ENCODE peak calls at places on chromosomes 3 and 15, in nine cellular contexts. One of them, this sample, is unnamed. For H3K4me1, the result is how much of the 10 kb centered on the place peaks cover.

GRCh38 chr15:64905119-64905831 is 6.4 kb upstream of the ANKDD1A start:
- DNase-seq in right cardiac atrium: peak
- DNase-seq in ovary: peak
- DNase-seq in mucosa of descending colon: peak
- DNase-seq in CD8-positive, alpha-beta T cell: peak
- DNase-seq in CD8-positive, alpha-beta memory T cell: peak
- DNase-seq in neuronal stem cell: peak
- DNase-seq in heart left ventricle: peak
- DNase-seq in tibial nerve: peak
- DNase-seq in this sample: peak

GRCh38 chr15:99371180-99372103 is 120.2 kb downstream of the LRRC28 start:
- DNase-seq in ovary: no peak
- DNase-seq in CD8-positive, alpha-beta memory T cell: no peak
- DNase-seq in neuronal stem cell: no peak
- DNase-seq in heart left ventricle: no peak
- DNase-seq in mucosa of descending colon: no peak
- DNase-seq in CD8-positive, alpha-beta T cell: no peak
- DNase-seq in tibial nerve: no peak
- DNase-seq in right cardiac atrium: no peak
- DNase-seq in this sample: no peak

GRCh38 chr3:147921044-147921443 is 511.9 kb downstream of the ZIC1 start:
- DNase-seq in CD8-positive, alpha-beta memory T cell: no peak
- DNase-seq in neuronal stem cell: no peak
- DNase-seq in CD8-positive, alpha-beta T cell: no peak
- DNase-seq in right cardiac atrium: no peak
- DNase-seq in mucosa of descending colon: no peak
- DNase-seq in ovary: no peak
- DNase-seq in heart left ventricle: no peak
- DNase-seq in tibial nerve: no peak
- DNase-seq in this sample: no peak

GRCh38 chr15:95210436-95210981 is 979.1 kb downstream of the MCTP2 start:
- DNase-seq in mucosa of descending colon: no peak
- DNase-seq in right cardiac atrium: no peak
- DNase-seq in heart left ventricle: no peak
- DNase-seq in CD8-positive, alpha-beta T cell: no peak
- DNase-seq in tibial nerve: no peak
- DNase-seq in ovary: no peak
- DNase-seq in CD8-positive, alpha-beta memory T cell: no peak
- DNase-seq in neuronal stem cell: no peak
- DNase-seq in this sample: no peak

GRCh38 chr3:182294256-182294655 is 499.0 kb upstream of the ATP11B start:
- DNase-seq in heart left ventricle: no peak
- DNase-seq in ovary: no peak
- DNase-seq in CD8-positive, alpha-beta T cell: no peak
- DNase-seq in CD8-positive, alpha-beta memory T cell: no peak
- DNase-seq in right cardiac atrium: no peak
- DNase-seq in neuronal stem cell: no peak
- DNase-seq in mucosa of descending colon: no peak
- DNase-seq in tibial nerve: no peak
- DNase-seq in this sample: no peak

GRCh38 chr3:12353796-12354505 is 65.1 kb downstream of the PPARG start:
- DNase-seq in mucosa of descending colon: no peak
- DNase-seq in CD8-positive, alpha-beta memory T cell: no peak
- DNase-seq in heart left ventricle: no peak
- DNase-seq in ovary: no peak
- DNase-seq in CD8-positive, alpha-beta T cell: no peak
- DNase-seq in neuronal stem cell: no peak
- DNase-seq in tibial nerve: no peak
- DNase-seq in right cardiac atrium: no peak
- DNase-seq in this sample: no peak

GRCh38 chr3:195245531-195245951 is 25.4 kb downstream of the XXYLT1 start:
- DNase-seq in right cardiac atrium: peak
- DNase-seq in mucosa of descending colon: no peak
- DNase-seq in CD8-positive, alpha-beta T cell: peak
- DNase-seq in neuronal stem cell: no peak
- DNase-seq in ovary: no peak
- DNase-seq in CD8-positive, alpha-beta memory T cell: no peak
- DNase-seq in tibial nerve: no peak
- DNase-seq in heart left ventricle: no peak
- DNase-seq in this sample: peak

GRCh38 chr3:42780892-42781700 is 8.0 kb upstream of the CCDC13 start:
- DNase-seq in tibial nerve: no peak
- DNase-seq in CD8-positive, alpha-beta T cell: no peak
- DNase-seq in neuronal stem cell: peak
- DNase-seq in ovary: no peak
- DNase-seq in CD8-positive, alpha-beta memory T cell: no peak
- DNase-seq in mucosa of descending colon: peak
- DNase-seq in right cardiac atrium: no peak
- DNase-seq in heart left ventricle: no peak
- DNase-seq in this sample: no peak

GRCh38 chr3:175146258-175146657 is 287.1 kb downstream of the NAALADL2 start:
- DNase-seq in heart left ventricle: no peak
- DNase-seq in neuronal stem cell: no peak
- DNase-seq in CD8-positive, alpha-beta memory T cell: no peak
- DNase-seq in ovary: no peak
- DNase-seq in right cardiac atrium: no peak
- DNase-seq in CD8-positive, alpha-beta T cell: no peak
- DNase-seq in mucosa of descending colon: no peak
- DNase-seq in tibial nerve: no peak
- DNase-seq in this sample: no peak

GRCh38 chr3:126266291-126266840 is 86.0 kb upstream of the ALDH1L1 start:
- DNase-seq in ovary: peak
- DNase-seq in tibial nerve: peak
- DNase-seq in heart left ventricle: peak
- DNase-seq in CD8-positive, alpha-beta T cell: no peak
- DNase-seq in CD8-positive, alpha-beta memory T cell: no peak
- DNase-seq in mucosa of descending colon: no peak
- DNase-seq in neuronal stem cell: no peak
- DNase-seq in right cardiac atrium: peak
- DNase-seq in this sample: peak

GRCh38 chr3:184320099-184320445 is 5.7 kb downstream of the EIF4G1 start:
- DNase-seq in CD8-positive, alpha-beta memory T cell: no peak
- DNase-seq in mucosa of descending colon: peak
- DNase-seq in heart left ventricle: peak
- DNase-seq in tibial nerve: peak
- DNase-seq in CD8-positive, alpha-beta T cell: no peak
- DNase-seq in neuronal stem cell: no peak
- DNase-seq in ovary: peak
- DNase-seq in right cardiac atrium: peak
- DNase-seq in this sample: peak

GRCh38 chr15:101651753-101652097 is 456 bp downstream of the TM2D3 start:
- DNase-seq in CD8-positive, alpha-beta T cell: no peak
- DNase-seq in CD8-positive, alpha-beta memory T cell: no peak
- DNase-seq in mucosa of descending colon: peak
- DNase-seq in heart left ventricle: peak
- DNase-seq in right cardiac atrium: no peak
- DNase-seq in ovary: no peak
- DNase-seq in neuronal stem cell: no peak
- DNase-seq in tibial nerve: no peak
- DNase-seq in this sample: peak

GRCh38 chr3:13115991-13116390 is 42.8 kb upstream of the IQSEC1 start:
- DNase-seq in mucosa of descending colon: no peak
- DNase-seq in heart left ventricle: no peak
- DNase-seq in tibial nerve: no peak
- DNase-seq in CD8-positive, alpha-beta T cell: no peak
- DNase-seq in neuronal stem cell: no peak
- DNase-seq in CD8-positive, alpha-beta memory T cell: no peak
- DNase-seq in ovary: no peak
- DNase-seq in right cardiac atrium: peak
- DNase-seq in this sample: no peak

GRCh38 chr3:136818191-136818850 is 605 bp upstream of the SLC35G2 start:
- DNase-seq in mucosa of descending colon: no peak
- DNase-seq in CD8-positive, alpha-beta T cell: no peak
- DNase-seq in CD8-positive, alpha-beta memory T cell: peak
- DNase-seq in neuronal stem cell: peak
- DNase-seq in right cardiac atrium: peak
- DNase-seq in heart left ventricle: peak
- DNase-seq in tibial nerve: no peak
- DNase-seq in ovary: peak
- DNase-seq in this sample: no peak

GRCh38 chr3:57228734-57229505 is 1.4 kb downstream of the APPL1 start:
- DNase-seq in heart left ventricle: no peak
- DNase-seq in neuronal stem cell: no peak
- DNase-seq in tibial nerve: no peak
- DNase-seq in ovary: no peak
- DNase-seq in CD8-positive, alpha-beta memory T cell: no peak
- DNase-seq in CD8-positive, alpha-beta T cell: no peak
- DNase-seq in right cardiac atrium: no peak
- DNase-seq in mucosa of descending colon: peak
- DNase-seq in this sample: no peak

GRCh38 chr15:42002333-42002732 is 18.5 kb downstream of the PLA2G4E start:
- DNase-seq in ovary: no peak
- DNase-seq in right cardiac atrium: no peak
- DNase-seq in CD8-positive, alpha-beta memory T cell: no peak
- DNase-seq in tibial nerve: no peak
- DNase-seq in neuronal stem cell: no peak
- DNase-seq in heart left ventricle: no peak
- DNase-seq in mucosa of descending colon: no peak
- DNase-seq in CD8-positive, alpha-beta T cell: no peak
- DNase-seq in this sample: peak
- H3K4me3 ChIP-seq in ovary: no peak
- H3K4me3 ChIP-seq in right cardiac atrium: no peak
- H3K4me3 ChIP-seq in CD8-positive, alpha-beta memory T cell: no peak
- H3K4me3 ChIP-seq in tibial nerve: no peak
- H3K4me3 ChIP-seq in neuronal stem cell: peak
- H3K4me3 ChIP-seq in heart left ventricle: no peak
- H3K4me3 ChIP-seq in mucosa of descending colon: no peak
- H3K4me3 ChIP-seq in CD8-positive, alpha-beta T cell: no peak
- H3K4me3 ChIP-seq in this sample: no peak

GRCh38 chr3:151225040-151225975 is 22.3 kb upstream of the GPR171 start:
- DNase-seq in CD8-positive, alpha-beta memory T cell: no peak
- DNase-seq in heart left ventricle: no peak
- DNase-seq in mucosa of descending colon: no peak
- DNase-seq in CD8-positive, alpha-beta T cell: no peak
- DNase-seq in tibial nerve: no peak
- DNase-seq in neuronal stem cell: no peak
- DNase-seq in right cardiac atrium: no peak
- DNase-seq in ovary: no peak
- DNase-seq in this sample: no peak
- H3K4me1 ChIP-seq in CD8-positive, alpha-beta memory T cell: under half
- H3K4me1 ChIP-seq in heart left ventricle: under half
- H3K4me1 ChIP-seq in mucosa of descending colon: under half
- H3K4me1 ChIP-seq in CD8-positive, alpha-beta T cell: under half
- H3K4me1 ChIP-seq in tibial nerve: under half
- H3K4me1 ChIP-seq in neuronal stem cell: under half
- H3K4me1 ChIP-seq in right cardiac atrium: under half
- H3K4me1 ChIP-seq in ovary: under half
- H3K4me1 ChIP-seq in this sample: under half

GRCh38 chr3:14126017-14126902 is 1.4 kb downstream of the TMEM43 start:
- DNase-seq in right cardiac atrium: peak
- DNase-seq in mucosa of descending colon: no peak
- DNase-seq in CD8-positive, alpha-beta T cell: peak
- DNase-seq in ovary: no peak
- DNase-seq in CD8-positive, alpha-beta memory T cell: no peak
- DNase-seq in heart left ventricle: no peak
- DNase-seq in tibial nerve: no peak
- DNase-seq in neuronal stem cell: no peak
- DNase-seq in this sample: no peak

GRCh38 chr3:14127516-14128161 is 2.8 kb downstream of the TMEM43 start:
- DNase-seq in tibial nerve: no peak
- DNase-seq in CD8-positive, alpha-beta memory T cell: no peak
- DNase-seq in mucosa of descending colon: no peak
- DNase-seq in right cardiac atrium: no peak
- DNase-seq in ovary: no peak
- DNase-seq in heart left ventricle: no peak
- DNase-seq in CD8-positive, alpha-beta T cell: peak
- DNase-seq in neuronal stem cell: no peak
- DNase-seq in this sample: no peak

GRCh38 chr3:14128724-14129123 is 3.9 kb downstream of the TMEM43 start:
- DNase-seq in mucosa of descending colon: no peak
- DNase-seq in heart left ventricle: no peak
- DNase-seq in right cardiac atrium: no peak
- DNase-seq in tibial nerve: no peak
- DNase-seq in neuronal stem cell: no peak
- DNase-seq in CD8-positive, alpha-beta T cell: no peak
- DNase-seq in ovary: no peak
- DNase-seq in CD8-positive, alpha-beta memory T cell: no peak
- DNase-seq in this sample: no peak

GRCh38 chr3:14125193-14126016 is 553 bp downstream of the TMEM43 start:
- DNase-seq in ovary: peak
- DNase-seq in neuronal stem cell: peak
- DNase-seq in tibial nerve: no peak
- DNase-seq in mucosa of descending colon: peak
- DNase-seq in right cardiac atrium: peak
- DNase-seq in CD8-positive, alpha-beta memory T cell: peak
- DNase-seq in heart left ventricle: peak
- DNase-seq in CD8-positive, alpha-beta T cell: peak
- DNase-seq in this sample: peak

GRCh38 chr3:14127106-14127505 is 2.3 kb downstream of the TMEM43 start:
- DNase-seq in right cardiac atrium: no peak
- DNase-seq in CD8-positive, alpha-beta T cell: no peak
- DNase-seq in tibial nerve: no peak
- DNase-seq in mucosa of descending colon: no peak
- DNase-seq in ovary: no peak
- DNase-seq in heart left ventricle: no peak
- DNase-seq in neuronal stem cell: no peak
- DNase-seq in CD8-positive, alpha-beta memory T cell: no peak
- DNase-seq in this sample: peak
- H3K4me3 ChIP-seq in right cardiac atrium: no peak
- H3K4me3 ChIP-seq in CD8-positive, alpha-beta T cell: no peak
- H3K4me3 ChIP-seq in tibial nerve: no peak
- H3K4me3 ChIP-seq in mucosa of descending colon: no peak
- H3K4me3 ChIP-seq in ovary: peak
- H3K4me3 ChIP-seq in heart left ventricle: no peak
- H3K4me3 ChIP-seq in neuronal stem cell: no peak
- H3K4me3 ChIP-seq in CD8-positive, alpha-beta memory T cell: no peak
- H3K4me3 ChIP-seq in this sample: no peak

DNA sequence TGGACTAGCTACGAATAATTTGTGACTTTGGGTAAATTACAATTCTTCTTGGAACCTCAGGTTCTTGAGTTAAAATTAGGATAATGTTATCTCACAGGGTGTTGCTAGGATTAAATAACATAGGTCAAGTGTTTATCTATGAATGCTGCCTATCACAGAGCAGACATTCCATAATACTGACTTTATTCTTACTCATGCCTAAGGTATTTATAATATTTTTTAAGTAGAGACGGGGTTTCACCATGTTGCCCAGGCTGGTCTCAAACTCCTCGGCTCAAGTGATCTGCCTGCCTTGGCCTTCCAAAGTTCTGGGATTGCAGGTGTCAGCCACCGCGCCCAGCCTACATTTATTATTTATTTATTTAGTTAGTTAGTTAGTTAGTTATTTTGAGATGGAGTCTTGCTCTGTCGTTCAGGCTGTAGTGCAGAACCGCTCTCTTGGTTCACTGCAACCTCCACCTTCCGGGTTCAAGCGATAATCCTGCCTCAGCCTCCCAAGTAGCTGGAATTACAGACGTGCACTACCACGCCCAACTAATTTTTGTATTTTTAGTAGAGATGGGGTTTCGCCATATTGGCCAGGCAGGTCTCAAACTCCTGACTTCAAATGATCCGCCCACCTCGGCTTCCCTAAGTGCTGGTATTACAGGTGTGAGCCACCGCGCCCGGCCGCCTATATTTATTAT is 742 bp upstream of the ZNF106 start:
- DNase-seq in heart left ventricle: no peak
- DNase-seq in CD8-positive, alpha-beta T cell: no peak
- DNase-seq in right cardiac atrium: no peak
- DNase-seq in CD8-positive, alpha-beta memory T cell: no peak
- DNase-seq in ovary: no peak
- DNase-seq in mucosa of descending colon: no peak
- DNase-seq in tibial nerve: no peak
- DNase-seq in neuronal stem cell: no peak
- DNase-seq in this sample: no peak
- H3K4me1 ChIP-seq in heart left ventricle: under half
- H3K4me1 ChIP-seq in CD8-positive, alpha-beta T cell: under half
- H3K4me1 ChIP-seq in right cardiac atrium: under half
- H3K4me1 ChIP-seq in CD8-positive, alpha-beta memory T cell: under half
- H3K4me1 ChIP-seq in ovary: under half
- H3K4me1 ChIP-seq in mucosa of descending colon: under half
- H3K4me1 ChIP-seq in tibial nerve: half or more
- H3K4me1 ChIP-seq in neuronal stem cell: under half
- H3K4me1 ChIP-seq in this sample: under half

GRCh38 chr3:114308377-114308776 is 14.5 kb downstream of the TIGIT start:
- DNase-seq in right cardiac atrium: no peak
- DNase-seq in heart left ventricle: no peak
- DNase-seq in ovary: no peak
- DNase-seq in neuronal stem cell: no peak
- DNase-seq in CD8-positive, alpha-beta T cell: no peak
- DNase-seq in CD8-positive, alpha-beta memory T cell: no peak
- DNase-seq in mucosa of descending colon: no peak
- DNase-seq in tibial nerve: no peak
- DNase-seq in this sample: no peak
- H3K4me3 ChIP-seq in right cardiac atrium: no peak
- H3K4me3 ChIP-seq in heart left ventricle: no peak
- H3K4me3 ChIP-seq in ovary: no peak
- H3K4me3 ChIP-seq in neuronal stem cell: no peak
- H3K4me3 ChIP-seq in CD8-positive, alpha-beta T cell: no peak
- H3K4me3 ChIP-seq in CD8-positive, alpha-beta memory T cell: peak
- H3K4me3 ChIP-seq in mucosa of descending colon: no peak
- H3K4me3 ChIP-seq in tibial nerve: no peak
- H3K4me3 ChIP-seq in this sample: no peak

This sample was measured in right lobe of liver.